ENCODE peak calls at places on chromosomes 11 and 22, in seven cellular contexts. X, P, T, O, R, D and E are unnamed samples. For H3K27me3, the result is how much of the 10 kb centered on the place peaks cover.

GRCh38 chr11:124079631-124080318 is 35.5 kb upstream of the VWA5A start:
- DNase-seq in O (no peak), D (no peak), X (no peak), P (no peak), T (no peak), R (no peak), E (no peak)

GRCh38 chr11:43784866-43785265 is 95.8 kb upstream of the ALKBH3 start:
- DNase-seq in D (no peak), R (peak), O (peak), T (no peak), P (no peak), X (no peak), E (no peak)

GRCh38 chr11:44767421-44767820 is 40.7 kb downstream of the TSPAN18 start:
- DNase-seq in X (peak), R (no peak), D (no peak), T (no peak), O (peak), P (no peak), E (no peak)

GRCh38 chr11:862028-862703 is 19.5 kb downstream of the TSPAN4 start:
- DNase-seq in T (no peak), O (no peak), D (no peak), R (no peak), P (no peak), X (no peak), E (peak)

GRCh38 chr11:62402226-62402625 is 16.6 kb upstream of the SCGB1A1 start:
- DNase-seq in O (no peak), X (no peak), D (no peak), R (no peak), P (peak), T (peak), E (no peak)

GRCh38 chr11:100970273-100971164 is 159.1 kb downstream of the PGR start:
- DNase-seq in P (no peak), R (no peak), X (no peak), O (no peak), D (no peak), T (no peak), E (no peak)

GRCh38 chr11:40281055-40281580 is 1178.3 kb downstream of the LRRC4C start:
- DNase-seq in R (no peak), T (no peak), O (no peak), X (no peak), P (no peak), D (no peak), E (no peak)

GRCh38 chr11:33630936-33631748 is 69.5 kb downstream of the C11orf91 start:
- DNase-seq in D (no peak), T (no peak), R (no peak), O (no peak), P (no peak), X (no peak), E (no peak)

GRCh38 chr11:119195680-119196079 is 10.4 kb downstream of the NHERF4 start:
- DNase-seq in T (no peak), R (peak), O (peak), X (peak), D (peak), P (no peak), E (peak)

GRCh38 chr22:49362393-49362792 is 465.3 kb downstream of the BRD1 start:
- DNase-seq in X (no peak), P (peak), T (no peak), D (no peak), O (no peak), R (no peak), E (no peak)

GRCh38 chr11:114059984-114060401 is 482 bp downstream of the ZBTB16 start:
- DNase-seq in T (no peak), O (no peak), R (no peak), X (no peak), P (no peak), D (no peak), E (peak)

GRCh38 chr11:66020618-66021357 is 5.5 kb downstream of the CATSPER1 start:
- DNase-seq in R (no peak), O (peak), T (no peak), P (peak), X (peak), D (no peak), E (no peak)

GRCh38 chr11:6431861-6432260 is 8.9 kb downstream of the HPX start:
- DNase-seq in P (no peak), R (no peak), D (no peak), T (peak), X (peak), O (peak), E (no peak)

GRCh38 chr11:123640677-123641494 is 13.5 kb downstream of the SCN3B start:
- DNase-seq in P (no peak), O (peak), R (no peak), D (peak), X (peak), T (no peak), E (peak)

GRCh38 chr22:43889366-43890253 is 2.2 kb downstream of the PNPLA5 start:
- DNase-seq in D (no peak), X (no peak), P (no peak), O (peak), T (no peak), R (no peak), E (peak)

GRCh38 chr11:17745032-17745772 is 10.6 kb downstream of the KCNC1 start:
- DNase-seq in D (no peak), O (no peak), T (no peak), X (no peak), P (peak), R (no peak), E (no peak)

GRCh38 chr11:111384494-111384893 is 5.4 kb upstream of the POU2AF1 start:
- DNase-seq in P (no peak), D (no peak), T (no peak), X (no peak), O (peak), R (no peak), E (no peak)

GRCh38 chr11:13008625-13009475 is at the start of gene RASSF10:
- DNase-seq in O (no peak), X (no peak), T (peak), D (peak), R (no peak), P (peak), E (peak)

GRCh38 chr22:31733580-31734079 is 16.3 kb downstream of the PRR14L start:
- DNase-seq in X (no peak), R (no peak), D (no peak), O (no peak), T (no peak), P (no peak), E (no peak)

GRCh38 chr11:71543866-71544265 is 4.4 kb upstream of the KRTAP5-9 start:
- DNase-seq in O (no peak), R (no peak), D (no peak), T (no peak), P (no peak), X (no peak), E (no peak)

GRCh38 chr11:35418847-35419712 is at the start of gene SLC1A2:
- DNase-seq in R (no peak), D (peak), X (no peak), T (no peak), O (peak), P (no peak), E (peak)

GRCh38 chr11:69700278-69701140 is 3.3 kb downstream of the FGF19 start:
- DNase-seq in O (peak), T (no peak), R (no peak), D (peak), P (no peak), X (peak), E (peak)

GRCh38 chr11:64745219-64745522 is 1.2 kb upstream of the RASGRP2 start:
- DNase-seq in X (no peak), T (peak), D (no peak), P (peak), R (no peak), O (no peak), E (no peak)

GRCh38 chr22:48702573-48703264 is 1125.0 kb downstream of the BRD1 start:
- DNase-seq in T (peak), P (no peak), D (no peak), X (no peak), O (no peak), R (no peak), E (peak)

GRCh38 chr11:34266987-34267386 is 90.8 kb downstream of the ABTB2 start:
- DNase-seq in P (no peak), X (no peak), D (no peak), O (no peak), R (no peak), T (peak), E (no peak)

GRCh38 chr22:22759889-22760546 is 115.6 kb downstream of the GGTLC2 start:
- DNase-seq in D (no peak), R (no peak), T (no peak), X (no peak), P (no peak), O (no peak), E (no peak)

GRCh38 chr22:22761963-22762772 is 117.8 kb downstream of the GGTLC2 start:
- DNase-seq in T (no peak), D (no peak), P (no peak), X (no peak), O (no peak), R (no peak), E (no peak)

GRCh38 chr22:22759371-22759770 is 115.0 kb downstream of the GGTLC2 start:
- DNase-seq in X (no peak), T (no peak), R (no peak), O (no peak), D (no peak), P (no peak), E (no peak)

GRCh38 chr22:22763512-22763911 is 119.1 kb downstream of the GGTLC2 start:
- DNase-seq in X (no peak), P (no peak), O (no peak), D (no peak), R (no peak), T (no peak), E (no peak)

DNA sequence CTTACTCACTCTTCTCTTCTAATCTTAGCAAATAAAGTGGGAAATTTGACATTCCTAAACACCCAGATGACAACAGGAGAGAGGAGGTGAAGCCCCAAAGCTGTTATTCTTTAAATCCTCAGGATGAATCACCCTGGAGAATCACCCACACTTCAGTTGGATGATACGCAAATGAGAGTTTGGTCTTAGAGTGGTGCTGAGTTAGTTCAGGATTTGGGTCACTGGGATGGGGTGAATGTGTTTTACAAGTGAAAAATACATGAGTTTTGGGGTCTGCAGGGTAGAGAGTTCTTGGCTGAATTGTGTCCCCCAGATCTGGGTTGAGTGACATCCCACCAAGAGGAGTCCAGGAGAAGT is 117.2 kb downstream of the GGTLC2 start:
- DNase-seq in O (no peak), T (no peak), R (no peak), D (no peak), X (no peak), P (no peak), E (no peak)
- H3K27me3 ChIP-seq in O (under half), T (under half), R (under half), D (under half), X (under half), P (under half), E (half or more)

DNA sequence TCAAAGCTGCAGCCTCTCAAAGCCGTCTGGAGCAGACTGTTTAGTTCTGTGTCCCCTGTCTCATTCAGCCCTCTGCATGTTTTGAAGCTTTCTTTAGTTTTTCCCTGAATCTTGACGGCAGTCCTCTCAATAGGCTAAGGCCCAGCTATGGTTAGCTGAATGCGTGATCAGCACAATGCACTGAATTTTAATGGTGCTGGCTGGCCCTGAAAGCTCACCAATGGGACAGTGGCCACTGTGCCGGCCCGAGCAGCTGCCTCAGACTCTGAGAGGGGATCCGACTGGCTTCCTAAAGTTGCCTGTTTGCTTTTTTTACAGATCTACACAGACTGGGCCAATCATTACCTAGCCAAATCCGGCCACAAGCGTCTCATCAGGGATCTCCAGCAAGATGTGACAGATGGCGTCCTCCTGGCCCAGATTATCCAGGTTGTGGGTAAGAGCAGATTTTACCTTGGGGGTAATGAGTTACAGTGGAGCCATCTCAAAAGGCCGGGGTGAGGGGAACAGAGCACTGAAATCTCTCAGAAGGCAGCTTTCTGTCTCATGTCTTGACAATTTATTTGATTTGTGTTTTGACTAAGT is 119.6 kb downstream of the NAV2 start:
- DNase-seq in T (no peak), D (no peak), X (no peak), O (no peak), R (no peak), P (no peak), E (peak)
- H3K27ac ChIP-seq in T (peak), D (no peak), X (no peak), O (no peak), R (no peak), P (no peak), E (peak)

GRCh38 chr22:40256501-40256900 is 78.8 kb downstream of the TNRC6B start:
- DNase-seq in D (no peak), T (no peak), O (no peak), R (no peak), X (no peak), P (no peak), E (no peak)
- H3K27me3 ChIP-seq in D (under half), T (under half), O (under half), R (under half), X (under half), P (under half), E (under half)

DNA sequence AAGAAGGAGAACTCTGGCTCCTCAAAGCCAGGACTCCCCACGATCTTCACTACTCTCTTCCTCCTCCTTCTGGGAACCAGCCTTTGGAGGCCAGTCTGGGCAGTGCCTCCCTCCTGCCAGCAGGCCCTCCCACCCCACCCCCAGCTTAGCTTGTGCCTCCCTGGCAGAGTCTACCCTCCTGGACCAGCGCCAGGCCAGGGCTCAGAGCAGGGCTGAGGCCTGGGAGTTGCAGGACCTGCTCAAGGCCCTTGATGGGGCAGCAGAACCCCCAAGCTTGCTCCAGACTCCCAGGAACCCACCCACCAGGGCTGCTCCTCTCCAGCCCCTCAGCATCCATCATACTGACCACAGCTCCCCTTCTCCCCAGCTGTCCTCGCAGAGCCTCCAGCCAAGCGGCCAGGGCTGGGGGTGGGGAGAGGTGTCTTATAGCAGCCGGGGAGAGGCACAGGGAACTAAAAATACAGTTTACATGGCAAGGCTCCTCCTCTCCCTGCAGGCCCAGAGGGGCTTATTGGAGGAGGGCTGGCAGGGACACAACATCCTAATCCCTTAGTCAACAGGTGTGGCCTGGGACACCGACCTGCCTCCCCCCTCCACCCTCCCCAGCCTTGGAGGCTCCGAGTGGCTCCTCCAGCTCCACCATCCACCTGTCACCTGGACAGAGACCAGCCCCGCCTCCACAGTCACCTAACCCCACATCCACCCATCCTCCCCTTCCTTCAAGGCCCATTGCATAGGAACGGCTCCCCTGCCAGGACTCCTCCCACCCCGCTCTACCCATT is 5.2 kb upstream of the MB start:
- DNase-seq in D (peak), O (no peak), T (peak), R (no peak), P (peak), X (no peak), E (peak)
- H3K27ac ChIP-seq in D (no peak), O (no peak), T (peak), R (no peak), P (peak), X (no peak), E (no peak)